ENCODE peak calls at places on chromosomes 11 and 22, in five cellular contexts. J, O, Q, U and R are unnamed samples.
A peak's percentile ranks its signal among the peaks of the same experiment; 100 is the strongest.

GRCh38 chr11:2592559-2593392 is 107.0 kb downstream of the KCNQ1OT1 start:
- DNase-seq in Q (no peak), J (no peak), U (no peak), O (no peak), R (no peak)

GRCh38 chr11:118657238-118657637 is 22.2 kb downstream of the TREH start:
- DNase-seq in U (no peak), Q (no peak), O (peak; percentile 25), J (no peak), R (no peak)

GRCh38 chr22:47865626-47866025 is 1103.2 kb downstream of the TBC1D22A start:
- DNase-seq in U (no peak), Q (no peak), O (no peak), J (no peak), R (no peak)

GRCh38 chr11:62853279-62853965 is 14.0 kb upstream of the WDR74 start:
- DNase-seq in O (no peak), U (no peak), Q (no peak), J (no peak), R (no peak)

GRCh38 chr22:47398491-47398890 is 636.0 kb downstream of the TBC1D22A start:
- DNase-seq in O (no peak), Q (no peak), U (no peak), J (no peak), R (no peak)

GRCh38 chr11:29300441-29300840 is 716.4 kb downstream of the KCNA4 start:
- DNase-seq in U (no peak), O (peak; percentile 72), Q (peak; percentile 85), J (peak; percentile 67), R (peak; percentile 55)

GRCh38 chr11:129280027-129280811 is 88.1 kb upstream of the ARHGAP32 start:
- DNase-seq in O (peak; percentile 81), U (no peak), J (no peak), Q (peak; percentile 92), R (no peak)

GRCh38 chr11:67408437-67409200 is 4.7 kb downstream of the TBC1D10C start:
- DNase-seq in J (no peak), Q (no peak), U (no peak), O (no peak), R (no peak)

DNA sequence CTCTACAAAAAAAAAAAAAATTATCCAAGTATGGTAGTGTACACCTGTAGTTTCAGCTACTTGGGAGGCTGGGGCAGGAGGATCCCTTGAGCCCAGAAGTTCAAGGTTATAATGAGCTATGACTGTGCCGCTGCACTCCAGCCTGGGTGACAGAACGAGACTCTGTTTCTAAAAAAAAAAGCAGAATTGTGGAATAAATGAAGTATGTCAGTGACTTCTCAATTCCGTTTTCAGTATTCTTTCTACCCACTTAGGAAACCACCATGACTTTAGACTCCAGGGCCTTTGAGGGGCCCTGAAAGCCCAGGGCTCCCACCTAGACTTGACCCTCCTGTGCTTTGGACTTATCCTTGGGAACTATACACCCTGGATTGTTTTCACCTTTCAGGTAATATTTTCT is 6.5 kb upstream of the NUP160 start:
- DNase-seq in O (no peak), J (no peak), U (no peak), Q (no peak), R (no peak)
- H3K4me1 ChIP-seq in O (peaks cover 21% of the 10 kb centered on the region), J (no peaks in the 10 kb centered on the region), U (no peaks in the 10 kb centered on the region), Q (peaks cover 4% of the 10 kb centered on the region), R (peaks cover 8% of the 10 kb centered on the region)

GRCh38 chr11:93348931-93349330 is 18.4 kb downstream of the DEUP1 start:
- DNase-seq in J (no peak), U (no peak), Q (no peak), O (no peak), R (no peak)
- H3K4me1 ChIP-seq in J (no peaks in the 10 kb centered on the region), U (no peaks in the 10 kb centered on the region), Q (no peaks in the 10 kb centered on the region), O (no peaks in the 10 kb centered on the region), R (no peaks in the 10 kb centered on the region)

GRCh38 chr11:111364503-111364902 is 14.6 kb downstream of the POU2AF1 start:
- DNase-seq in O (no peak), J (no peak), Q (no peak), U (no peak), R (no peak)
- H3K4me1 ChIP-seq in O (no peaks in the 10 kb centered on the region), J (peaks cover 10% of the 10 kb centered on the region), Q (no peaks in the 10 kb centered on the region), U (no peaks in the 10 kb centered on the region), R (no peaks in the 10 kb centered on the region)

DNA sequence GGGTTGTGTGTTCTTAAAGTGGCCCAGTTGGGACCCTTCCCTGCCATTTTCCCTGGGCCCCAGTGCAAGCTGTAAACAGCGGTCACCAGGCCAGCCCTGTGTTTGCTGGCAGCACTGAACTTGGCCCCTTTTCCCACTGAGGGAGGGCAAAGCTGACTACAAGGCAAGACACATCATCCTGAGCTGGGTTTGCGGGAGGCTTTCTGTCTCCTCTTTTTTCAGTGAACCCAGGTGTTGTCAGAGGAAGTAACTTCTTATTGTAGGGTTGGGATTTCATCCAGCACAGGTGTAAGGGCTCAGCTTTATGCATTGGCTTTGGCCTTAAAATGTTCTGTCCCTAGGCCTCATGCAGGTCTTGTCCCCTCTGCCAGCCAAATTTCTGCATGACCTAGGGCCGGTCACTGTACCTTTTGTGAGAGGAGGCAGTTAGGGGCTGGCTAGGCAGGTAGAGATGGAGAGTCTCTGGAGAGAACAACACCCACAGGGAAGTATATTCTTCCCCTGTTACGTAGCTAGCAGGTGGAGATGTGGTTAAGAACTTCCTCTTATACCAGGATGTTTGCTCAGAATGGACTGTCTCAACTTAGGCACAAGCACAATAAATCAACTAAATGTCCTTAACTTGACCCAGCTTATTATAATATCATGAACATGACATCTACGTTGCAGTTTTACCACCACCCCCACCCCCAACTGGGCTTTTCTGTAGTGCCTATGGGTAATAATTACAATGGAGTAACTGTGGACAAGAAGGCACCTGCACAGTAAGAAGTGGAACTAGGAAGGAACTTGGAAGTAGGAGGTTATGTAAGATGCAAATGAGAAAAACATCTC is 60.5 kb upstream of the MPEG1 start:
- DNase-seq in J (no peak), U (peak; percentile 69), Q (peak; percentile 29), O (no peak), R (no peak)
- H3K4me1 ChIP-seq in J (peaks cover 1% of the 10 kb centered on the region), U (no peaks in the 10 kb centered on the region), Q (no peaks in the 10 kb centered on the region), O (no peaks in the 10 kb centered on the region), R (no peaks in the 10 kb centered on the region)

DNA sequence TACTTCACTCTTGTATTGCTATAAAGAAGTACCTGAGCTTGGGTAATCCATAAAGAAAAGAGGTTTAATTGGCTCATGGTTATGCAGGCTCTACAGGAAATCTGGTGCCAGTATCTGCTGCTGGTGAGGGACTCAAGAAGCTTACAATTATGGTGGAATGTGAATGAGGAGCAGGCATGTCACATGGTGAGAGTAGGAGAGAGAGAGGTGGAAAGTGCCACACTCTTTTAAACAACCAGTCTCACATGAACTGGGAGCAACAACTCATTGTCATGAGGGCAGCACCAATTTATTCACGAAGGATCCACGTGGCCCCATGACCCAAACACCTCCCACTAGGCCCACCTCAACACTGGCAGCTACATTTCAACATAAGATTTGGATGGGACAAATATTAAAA is 24.6 kb upstream of the IGLL5 start:
- DNase-seq in U (no peak), J (no peak), O (no peak), Q (no peak), R (no peak)
- H3K4me1 ChIP-seq in U (no peaks in the 10 kb centered on the region), J (no peaks in the 10 kb centered on the region), O (no peaks in the 10 kb centered on the region), Q (no peaks in the 10 kb centered on the region), R (peaks cover 9% of the 10 kb centered on the region)

DNA sequence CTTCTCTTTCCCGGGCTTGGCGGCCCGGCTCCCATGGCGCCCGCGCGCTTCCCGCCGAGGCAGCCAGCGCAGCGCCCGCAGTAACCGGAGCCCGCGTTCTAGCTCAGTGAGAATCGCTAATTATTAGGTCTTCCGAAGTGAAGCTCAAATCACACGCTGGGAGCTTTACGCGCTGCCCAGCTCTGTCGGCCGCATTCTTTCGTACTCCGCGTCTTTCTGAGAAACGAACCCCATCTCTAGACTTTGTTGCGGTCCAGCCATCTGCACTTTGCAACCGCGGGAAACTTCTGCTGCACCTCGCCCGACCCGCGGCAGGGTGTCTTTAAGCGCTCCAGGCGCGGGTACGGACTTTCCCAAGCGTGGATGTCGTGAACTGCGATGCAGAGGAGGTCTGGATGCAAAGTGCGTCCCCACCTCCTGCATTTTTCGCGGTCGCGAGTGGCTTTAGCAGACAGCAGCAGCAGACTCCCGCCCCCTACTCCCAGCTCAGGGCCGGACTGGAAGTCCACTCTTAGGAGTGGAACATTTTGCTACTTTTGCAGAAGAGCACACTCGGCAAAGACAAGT is 6.0 kb upstream of the PAX6 start:
- DNase-seq in Q (no peak), J (peak; percentile 17), U (no peak), O (no peak), R (no peak)
- H3K4me1 ChIP-seq in Q (peaks cover 22% of the 10 kb centered on the region), J (peaks cover 34% of the 10 kb centered on the region), U (peaks cover 25% of the 10 kb centered on the region), O (peaks cover 15% of the 10 kb centered on the region), R (peaks cover 15% of the 10 kb centered on the region)

DNA sequence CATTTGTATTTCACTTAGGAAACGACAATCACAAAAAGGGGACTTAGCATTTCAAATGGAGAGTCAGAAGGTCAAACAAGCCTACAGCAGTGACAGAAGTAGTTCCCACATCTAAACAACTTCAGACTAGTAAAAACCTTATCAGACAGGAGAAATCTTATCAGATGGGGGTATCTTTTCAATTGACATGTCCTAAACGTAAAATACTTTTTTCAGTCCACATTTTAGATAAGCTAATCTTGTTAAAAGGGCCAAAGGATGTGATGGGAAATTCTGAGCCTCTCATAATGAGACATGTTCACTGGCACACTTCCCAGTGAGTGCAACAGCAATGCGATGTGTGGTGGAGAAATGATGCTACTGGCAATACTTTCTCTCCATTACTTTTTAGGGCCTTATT is 2.4 kb downstream of the MAPK1 start:
- DNase-seq in O (peak; percentile 99), U (peak; percentile 32), J (peak; percentile 78), Q (peak; percentile 70), R (peak; percentile 89)
- H3K4me1 ChIP-seq in O (peaks cover 19% of the 10 kb centered on the region), U (peaks cover 22% of the 10 kb centered on the region), J (peaks cover 44% of the 10 kb centered on the region), Q (peaks cover 17% of the 10 kb centered on the region), R (peaks cover 46% of the 10 kb centered on the region)